ENCODE peak calls at places on chromosomes 16 and 17, in nine cellular contexts. O is SW480; L is activated T-helper 1 cell treated with anti-CD3 and anti-CD28 coated beads, Interleukin-12 subunit alpha, Interleukin-12 subunit beta, Interleukin-2, Interleukin-4 antibody, amounts not matched to agents 30 ng/mL and 10 ng/mL and 1 ng/mL, durations not matched to agents 14 hours and 24 hours and 36 hours; A is stimulated activated CD4-positive, alpha-beta T cell treated with anti-CD3 and anti-CD28 coated beads, Interleukin-2, amount 100 ng/mL, for 24 hours; F is memory B cell; Q is kidney glomerular epithelial cell; U is AG08395; Y is stimulated activated CD8-positive, alpha-beta memory T cell treated with anti-CD3 and anti-CD28 coated beads, Interleukin-15, amount 100 ng/mL, for 4 hours; J is iris pigment epithelial cell. M is an unnamed sample.
A peak's percentile ranks its signal among the peaks of the same experiment; 100 is the strongest.

GRCh38 chr16:69917739-69918138 is 33.4 kb upstream of the CLEC18A start:
- DNase-seq in J (peak; percentile 98), Q (peak; percentile 90), L (no peak), O (no peak), F (no peak), A (no peak), U (peak; percentile 89), Y (no peak), M (peak; percentile 96)

GRCh38 chr16:69481901-69482341 is 57.5 kb downstream of the CYB5B start:
- DNase-seq in Q (no peak), O (no peak), A (no peak), U (peak; percentile 74), F (no peak), L (no peak), Y (no peak), J (peak; percentile 62), M (peak; percentile 28)

GRCh38 chr16:72286936-72287620 is 115.1 kb upstream of the PMFBP1 start:
- DNase-seq in U (no peak), O (no peak), A (no peak), J (no peak), Q (no peak), F (no peak), Y (no peak), L (no peak), M (no peak)

GRCh38 chr17:63446981-63447687 is 1.0 kb upstream of the CYB561 start:
- DNase-seq in A (peak; percentile 58), J (no peak), O (peak; percentile 82), L (no peak), F (no peak), U (no peak), Y (no peak), Q (no peak), M (peak; percentile 87)

GRCh38 chr17:61484174-61484573 is 32.0 kb downstream of the TBX4 start:
- DNase-seq in L (no peak), U (no peak), F (no peak), Y (no peak), O (no peak), J (no peak), Q (no peak), A (no peak), M (no peak)

GRCh38 chr17:39684369-39685043 is 3.4 kb downstream of the PGAP3 start:
- DNase-seq in Q (no peak), Y (no peak), U (no peak), F (no peak), J (no peak), O (no peak), A (no peak), L (no peak), M (no peak)

GRCh38 chr17:61398721-61399130 is 917 bp upstream of the TBX2 start:
- DNase-seq in Q (no peak), J (no peak), A (no peak), Y (no peak), L (no peak), F (no peak), O (no peak), U (no peak), M (peak; percentile 18)

GRCh38 chr17:78419970-78420820 is 41.7 kb downstream of the PGS1 start:
- DNase-seq in O (no peak), A (no peak), L (no peak), Y (no peak), Q (no peak), U (peak; percentile 61), F (no peak), J (no peak), M (no peak)

GRCh38 chr16:85294810-85295508 is 182.7 kb upstream of the CIBAR2 start:
- DNase-seq in A (no peak), F (no peak), U (no peak), Y (no peak), J (no peak), O (no peak), L (no peak), Q (no peak), M (peak; percentile 66)

GRCh38 chr16:11583171-11583570 is 3.5 kb downstream of the LITAF start:
- DNase-seq in O (no peak), Q (peak; percentile 40), A (no peak), Y (no peak), U (no peak), L (no peak), F (no peak), J (peak; percentile 63), M (no peak)

GRCh38 chr16:80966617-80967016 is 40.1 kb downstream of the CMC2 start:
- DNase-seq in Y (no peak), F (no peak), A (no peak), L (no peak), Q (no peak), J (no peak), O (no peak), U (no peak), M (no peak)

GRCh38 chr16:15950167-15950854 is 895 bp downstream of the ABCC1 start:
- DNase-seq in A (peak; percentile 52), U (peak; percentile 49), F (peak; percentile 44), Q (peak; percentile 40), O (peak; percentile 40), J (peak; percentile 71), L (peak; percentile 36), Y (no peak), M (peak; percentile 53)

GRCh38 chr16:51237861-51238378 is 86.8 kb upstream of the SALL1 start:
- DNase-seq in U (no peak), Q (no peak), J (no peak), L (no peak), Y (no peak), A (no peak), O (no peak), F (no peak), M (no peak)

GRCh38 chr16:24610421-24610765 is 71.0 kb downstream of the RBBP6 start:
- DNase-seq in L (no peak), Q (no peak), J (peak; percentile 45), A (no peak), U (peak; percentile 29), F (peak; percentile 19), Y (no peak), O (no peak), M (peak; percentile 53)

GRCh38 chr17:57999496-58000017 is 7.5 kb downstream of the SRSF1 start:
- DNase-seq in O (peak; percentile 77), L (no peak), Y (no peak), F (no peak), U (peak; percentile 54), J (peak; percentile 74), A (no peak), Q (peak; percentile 73), M (no peak)

GRCh38 chr17:44345497-44346026 is 460 bp downstream of the GRN start:
- DNase-seq in U (peak; percentile 62), O (peak; percentile 79), A (peak; percentile 58), J (peak; percentile 55), L (no peak), Q (peak; percentile 62), F (no peak), Y (no peak), M (peak; percentile 80)

GRCh38 chr16:86245351-86245750 is 265.0 kb upstream of the FOXF1 start:
- DNase-seq in F (no peak), J (no peak), U (no peak), O (no peak), Y (no peak), Q (no peak), A (no peak), L (no peak), M (no peak)

GRCh38 chr16:57115504-57116182 is 23.3 kb downstream of the CPNE2 start:
- DNase-seq in Q (no peak), L (no peak), Y (no peak), U (no peak), A (no peak), F (no peak), J (peak; percentile 49), O (no peak), M (no peak)

GRCh38 chr17:69057280-69057679 is 3.4 kb downstream of the ABCA9 start:
- DNase-seq in Q (no peak), Y (no peak), O (no peak), U (no peak), L (no peak), F (no peak), A (no peak), J (no peak), M (no peak)